ENCODE peak calls at places on chromosomes 1 and 21, in six cellular contexts. K, V, J, Z, P and M are unnamed samples.

GRCh38 chr1:226820935-226821718 is 49.3 kb upstream of the PSEN2 start:
- DNase-seq in K (peak; percentile 22), V (peak; percentile 87), J (no peak), Z (peak; percentile 95), P (peak; percentile 100), M (peak; percentile 79)

GRCh38 chr1:41975850-41976569 is 57.3 kb upstream of the HIVEP3 start:
- DNase-seq in K (no peak), V (no peak), J (no peak), Z (no peak), P (no peak), M (no peak)

GRCh38 chr1:173477286-173478098 is at the start of gene PRDX6:
- DNase-seq in K (peak; percentile 64), V (peak; percentile 68), J (no peak), Z (peak; percentile 87), P (peak; percentile 79), M (peak; percentile 85)

GRCh38 chr1:2156866-2157265 is 37.7 kb downstream of the FAAP20 start:
- DNase-seq in K (no peak), V (no peak), J (no peak), Z (no peak), P (no peak), M (no peak)

GRCh38 chr1:31548518-31548898 is 27.8 kb upstream of the TINAGL1 start:
- DNase-seq in K (peak; percentile 23), V (no peak), J (no peak), Z (peak; percentile 20), P (peak; percentile 21), M (no peak)

GRCh38 chr1:232280910-232281309 is 349.0 kb downstream of the SIPA1L2 start:
- DNase-seq in K (no peak), V (no peak), J (no peak), Z (no peak), P (no peak), M (no peak)

GRCh38 chr1:156910309-156910782 is 10.1 kb upstream of the LRRC71 start:
- DNase-seq in K (peak; percentile 52), V (peak; percentile 59), J (peak; percentile 77), Z (no peak), P (no peak), M (no peak)

GRCh38 chr1:180167721-180168467 is 13.2 kb downstream of the QSOX1 start:
- DNase-seq in K (peak; percentile 83), V (peak; percentile 85), J (no peak), Z (no peak), P (peak; percentile 22), M (no peak)

GRCh38 chr1:247448107-247448778 is 9.7 kb downstream of the OR2B11 start:
- DNase-seq in K (peak; percentile 64), V (no peak), J (peak; percentile 50), Z (peak; percentile 54), P (peak; percentile 31), M (peak; percentile 34)

GRCh38 chr1:109923946-109924275 is 13.3 kb downstream of the CSF1 start:
- DNase-seq in K (no peak), V (no peak), J (no peak), Z (peak; percentile 17), P (no peak), M (no peak)

GRCh38 chr1:234780531-234781162 is 170.7 kb upstream of the IRF2BP2 start:
- DNase-seq in K (no peak), V (no peak), J (peak; percentile 38), Z (no peak), P (no peak), M (no peak)

GRCh38 chr1:27011976-27012563 is 580 bp downstream of the TENT5B start:
- DNase-seq in K (no peak), V (no peak), J (no peak), Z (no peak), P (no peak), M (no peak)

GRCh38 chr1:181646723-181647122 is 163.4 kb downstream of the CACNA1E start:
- DNase-seq in K (no peak), V (no peak), J (no peak), Z (no peak), P (no peak), M (no peak)

GRCh38 chr1:225872075-225872430 is 10.1 kb downstream of the TMEM63A start:
- DNase-seq in K (no peak), V (no peak), J (no peak), Z (no peak), P (peak; percentile 27), M (no peak)

GRCh38 chr1:60088620-60089155 is 15.1 kb upstream of the C1orf87 start:
- DNase-seq in K (no peak), V (no peak), J (no peak), Z (no peak), P (no peak), M (no peak)

GRCh38 chr21:32055305-32055704 is 182.5 kb downstream of the HUNK start:
- DNase-seq in K (no peak), V (no peak), J (no peak), Z (no peak), P (no peak), M (no peak)

GRCh38 chr21:33383056-33383888 is 19.9 kb upstream of the IFNGR2 start:
- DNase-seq in K (peak; percentile 37), V (peak; percentile 57), J (peak; percentile 50), Z (peak; percentile 44), P (peak; percentile 94), M (peak; percentile 51)

GRCh38 chr1:26234644-26235384 is 814 bp downstream of the CEP85 start:
- DNase-seq in K (no peak), V (no peak), J (peak; percentile 67), Z (no peak), P (peak; percentile 5), M (no peak)

GRCh38 chr1:109933856-109934711 is 23.4 kb downstream of the CSF1 start:
- DNase-seq in K (no peak), V (peak; percentile 77), J (no peak), Z (no peak), P (peak; percentile 96), M (no peak)

GRCh38 chr1:207808322-207808705 is 56.5 kb downstream of the CD46 start:
- DNase-seq in K (peak; percentile 15), V (no peak), J (no peak), Z (no peak), P (no peak), M (no peak)

GRCh38 chr1:78483903-78484302 is 6.9 kb upstream of the PTGFR start:
- DNase-seq in K (no peak), V (peak; percentile 26), J (no peak), Z (no peak), P (peak; percentile 40), M (no peak)

GRCh38 chr21:42489006-42489563 is 6.9 kb downstream of the RSPH1 start:
- DNase-seq in K (no peak), V (no peak), J (no peak), Z (no peak), P (no peak), M (no peak)

GRCh38 chr1:96521994-96522760 is 199.4 kb upstream of the PTBP2 start:
- DNase-seq in K (no peak), V (no peak), J (no peak), Z (no peak), P (peak; percentile 61), M (no peak)

GRCh38 chr1:27519341-27520258 is 29.6 kb upstream of the WASF2 start:
- DNase-seq in K (no peak), V (no peak), J (no peak), Z (no peak), P (no peak), M (no peak)

GRCh38 chr1:157004286-157004685 is 41.3 kb downstream of the ARHGEF11 start:
- DNase-seq in K (no peak), V (no peak), J (no peak), Z (no peak), P (no peak), M (no peak)

GRCh38 chr1:167934407-167935251 is 1.9 kb upstream of the DCAF6 start:
- DNase-seq in K (no peak), V (no peak), J (no peak), Z (no peak), P (peak; percentile 65), M (no peak)

GRCh38 chr1:164265232-164265631 is 293.8 kb upstream of the PBX1 start:
- DNase-seq in K (no peak), V (no peak), J (no peak), Z (peak; percentile 48), P (no peak), M (no peak)

GRCh38 chr1:208432346-208432745 is 188.2 kb upstream of the PLXNA2 start:
- DNase-seq in K (no peak), V (no peak), J (no peak), Z (no peak), P (no peak), M (no peak)

GRCh38 chr1:98452162-98452561 is 209.4 kb upstream of the SNX7 start:
- DNase-seq in K (no peak), V (no peak), J (no peak), Z (no peak), P (no peak), M (no peak)

GRCh38 chr1:71028981-71029380 is 18.6 kb downstream of the PTGER3 start:
- DNase-seq in K (no peak), V (no peak), J (no peak), Z (no peak), P (no peak), M (no peak)

GRCh38 chr1:71030021-71030420 is 17.6 kb downstream of the PTGER3 start:
- DNase-seq in K (no peak), V (no peak), J (no peak), Z (no peak), P (no peak), M (no peak)

GRCh38 chr1:71027991-71028390 is 19.6 kb downstream of the PTGER3 start:
- DNase-seq in K (no peak), V (no peak), J (no peak), Z (no peak), P (no peak), M (no peak)

GRCh38 chr1:71023515-71023914 is 24.1 kb downstream of the PTGER3 start:
- DNase-seq in K (no peak), V (no peak), J (no peak), Z (no peak), P (no peak), M (no peak)

GRCh38 chr1:71026093-71026492 is 21.5 kb downstream of the PTGER3 start:
- DNase-seq in K (no peak), V (no peak), J (no peak), Z (no peak), P (no peak), M (no peak)
- TF ChIP-seq POLR2A in K (no peak), V (no peak), J (no peak), Z (no peak), P (no peak), M (no peak)

DNA sequence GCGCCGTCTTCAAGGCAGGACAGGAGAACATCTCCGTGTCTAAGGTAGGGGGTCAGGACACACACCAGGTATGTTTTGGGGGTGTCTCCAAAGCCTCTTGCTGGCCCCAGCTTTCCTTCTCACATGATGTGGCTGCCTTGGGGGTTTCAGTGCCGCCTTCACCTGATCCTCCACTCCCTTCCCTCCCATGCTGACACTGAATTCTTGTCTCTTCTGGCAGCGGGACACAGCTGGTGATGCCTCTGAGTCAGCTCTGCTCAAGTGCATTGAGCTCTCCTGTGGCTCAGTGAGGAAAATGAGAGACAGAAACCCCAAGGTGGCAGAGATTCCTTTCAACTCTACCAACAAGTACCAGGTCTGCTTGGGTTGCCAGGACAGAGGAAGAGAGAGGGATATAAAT is 13.5 kb downstream of the ATP1A2 start:
- DNase-seq in K (no peak), V (peak; percentile 69), J (no peak), Z (no peak), P (peak; percentile 38), M (no peak)
- TF ChIP-seq POLR2A in K (no peak), V (no peak), J (no peak), Z (no peak), P (no peak), M (no peak)

GRCh38 chr1:244970661-244971523 is 106.5 kb upstream of the HNRNPU start:
- DNase-seq in K (peak; percentile 95), V (peak; percentile 62), J (peak; percentile 97), Z (peak; percentile 94), P (peak; percentile 95), M (peak; percentile 90)
- TF ChIP-seq POLR2A in K (peak; percentile 97), V (peak; percentile 81), J (peak; percentile 93), Z (peak; percentile 71), P (peak; percentile 75), M (peak; percentile 58)

GRCh38 chr1:20187813-20188454 is 1.6 kb upstream of the PLA2G2C start:
- DNase-seq in K (no peak), V (no peak), J (peak; percentile 71), Z (peak; percentile 29), P (no peak), M (no peak)
- TF ChIP-seq POLR2A in K (no peak), V (no peak), J (no peak), Z (no peak), P (no peak), M (no peak)